ENCODE peak calls at places on chromosomes 12 and 14, in eight cellular contexts. J is activated B cell treated with CpG ODN at 0.5 μM for 24 hours; T is anterior cingulate cortex; M is iris pigment epithelial cell; K is NCI-H226; Y is endothelial cell; B is COR-L47; Z is stimulated activated effector memory CD8-positive, alpha-beta T cell treated with anti-CD3 and anti-CD28 coated beads, Interleukin-12 subunit alpha, Interleukin-12 subunit beta, amount 100 ng/mL, for 72 hours. W is an unnamed sample.

GRCh38 chr12:54029529-54030441 is 1.5 kb downstream of the HOXC6 start:
- DNase-seq in T (no peak), B (no peak), Y (no peak), K (no peak), M (no peak), J (no peak), Z (no peak), W (no peak)

GRCh38 chr12:40054554-40055226 is 51.2 kb downstream of the SLC2A13 start:
- DNase-seq in J (no peak), B (peak; percentile 24), Z (no peak), M (peak; percentile 92), Y (no peak), T (no peak), K (peak; percentile 72), W (peak; percentile 3)

GRCh38 chr14:50531595-50532501 is 521 bp downstream of the MAP4K5 start:
- DNase-seq in K (peak; percentile 14), B (peak; percentile 48), Y (peak; percentile 48), T (peak; percentile 69), J (no peak), Z (peak; percentile 72), M (peak; percentile 44), W (no peak)

GRCh38 chr12:60257063-60257462 is 661.2 kb downstream of the SLC16A7 start:
- DNase-seq in B (no peak), T (no peak), M (peak; percentile 86), Y (no peak), K (peak; percentile 86), J (no peak), Z (no peak), W (peak; percentile 64)

GRCh38 chr12:88578821-88579518 is 1.3 kb downstream of the KITLG start:
- DNase-seq in B (peak; percentile 66), Y (peak; percentile 57), J (no peak), T (no peak), Z (no peak), K (no peak), M (peak; percentile 32), W (peak; percentile 17)

GRCh38 chr14:101028971-101029667 is 125.6 kb upstream of the RTL1 start:
- DNase-seq in J (no peak), Z (no peak), T (no peak), K (no peak), M (no peak), B (peak; percentile 85), Y (no peak), W (no peak)

GRCh38 chr14:74503973-74504335 is 10.4 kb downstream of the ISCA2 start:
- DNase-seq in Y (no peak), Z (no peak), M (no peak), J (no peak), B (no peak), T (no peak), K (no peak), W (no peak)

GRCh38 chr12:101455685-101456084 is 19.5 kb upstream of the SPIC start:
- DNase-seq in Z (no peak), M (no peak), Y (no peak), J (no peak), B (no peak), T (no peak), K (no peak), W (no peak)

GRCh38 chr12:113480336-113480688 is 8.6 kb upstream of the LHX5 start:
- DNase-seq in T (no peak), K (no peak), J (no peak), B (no peak), Y (no peak), Z (no peak), M (no peak), W (no peak)

GRCh38 chr12:54950071-54950727 is 34.4 kb downstream of the TESPA1 start:
- DNase-seq in Y (no peak), B (no peak), T (no peak), Z (no peak), K (no peak), M (no peak), J (no peak), W (no peak)

GRCh38 chr14:29166507-29166906 is 399.9 kb downstream of the FOXG1 start:
- DNase-seq in Y (no peak), J (no peak), Z (no peak), M (no peak), T (no peak), K (no peak), B (no peak), W (no peak)

GRCh38 chr14:67571275-67571990 is 28.6 kb downstream of the PIGH start:
- DNase-seq in Z (peak; percentile 80), B (peak; percentile 50), Y (peak; percentile 74), J (peak; percentile 55), M (peak; percentile 49), K (peak; percentile 23), T (peak; percentile 60), W (peak; percentile 41)

GRCh38 chr14:25231006-25231405 is 181.1 kb upstream of the STXBP6 start:
- DNase-seq in Z (no peak), Y (no peak), B (peak; percentile 93), J (no peak), T (no peak), M (no peak), K (no peak), W (no peak)

GRCh38 chr12:70408004-70408790 is 42.1 kb downstream of the KCNMB4 start:
- DNase-seq in M (no peak), Z (no peak), J (no peak), Y (no peak), K (no peak), T (no peak), B (no peak), W (no peak)

GRCh38 chr14:34322940-34323418 is 139.1 kb downstream of the SPTSSA start:
- DNase-seq in B (peak; percentile 48), J (peak; percentile 37), T (peak; percentile 3), K (peak; percentile 11), Z (peak; percentile 83), M (peak; percentile 52), Y (peak; percentile 72), W (peak; percentile 38)